ENCODE peak calls at places on chromosomes 16 and 17, in nine cellular contexts. Z is nucleus accumbens, S is ovary, W is pons, P is OCI-M1, X is A172, E is left colon, Q is HEK293T, J is NCI-H446 treated with DMSO at 0.1 percent for 48 hours. F is an unnamed sample.

GRCh38 chr17:66686601-66687000 is 148.3 kb upstream of the CACNG5 start:
- DNase-seq in Q (no peak), X (no peak), P (no peak), W (no peak), Z (no peak), S (no peak), E (no peak), J (no peak), F (no peak)

GRCh38 chr16:31050280-31051030 is 17.1 kb downstream of the STX4 start:
- DNase-seq in S (no peak), P (no peak), E (no peak), J (no peak), X (no peak), Z (no peak), W (no peak), Q (no peak), F (no peak)

GRCh38 chr17:81278831-81279230 is 16.3 kb downstream of the SLC38A10 start:
- DNase-seq in P (no peak), E (no peak), Z (no peak), S (no peak), W (no peak), X (no peak), Q (no peak), J (no peak), F (no peak)

GRCh38 chr16:73163238-73163795 is 115.4 kb upstream of the ZFHX3 start:
- DNase-seq in S (no peak), W (no peak), Z (no peak), Q (no peak), J (no peak), P (no peak), E (no peak), X (no peak), F (no peak)

GRCh38 chr17:49843774-49844350 is 4.0 kb downstream of the TAC4 start:
- DNase-seq in X (no peak), P (peak), J (no peak), E (no peak), Z (no peak), W (no peak), Q (peak), S (no peak), F (no peak)

GRCh38 chr17:52709724-52710123 is 551.2 kb upstream of the CA10 start:
- DNase-seq in Z (no peak), X (no peak), J (no peak), S (no peak), Q (no peak), W (no peak), P (no peak), E (no peak), F (no peak)

GRCh38 chr17:63969278-63969677 is 3.4 kb downstream of the SCN4A start:
- DNase-seq in Q (no peak), Z (no peak), E (no peak), S (no peak), J (no peak), X (no peak), P (no peak), W (no peak), F (no peak)

GRCh38 chr16:12917653-12918052 is 16.3 kb downstream of the SHISA9 start:
- DNase-seq in J (no peak), P (no peak), E (no peak), X (peak), Q (no peak), S (no peak), W (no peak), Z (no peak), F (no peak)

GRCh38 chr17:45228121-45228941 is 6.6 kb downstream of the FMNL1 start:
- DNase-seq in P (no peak), S (no peak), E (no peak), J (no peak), Q (no peak), Z (no peak), X (peak), W (no peak), F (no peak)

F was measured in putamen.